ENCODE peak calls at places on chromosomes 7 and 10, in ten cellular contexts. B is HepG2, U is Karpas-422, D is prostate gland, E is neural progenitor cell, Y is lung, N is bronchial epithelial cell, G is body of pancreas, X is psoas muscle, P is aorta. S is an unnamed sample.

GRCh38 chr10:119251315-119251708 is 43.9 kb downstream of the GRK5 start:
- DNase-seq in B (no peak), U (no peak), D (no peak), E (no peak), Y (no peak), N (no peak), G (no peak), X (no peak), P (no peak), S (peak; percentile 29)

GRCh38 chr10:118106426-118106825 is 59.7 kb upstream of the RAB11FIP2 start:
- DNase-seq in B (peak; percentile 20), U (peak; percentile 70), D (no peak), E (peak; percentile 43), Y (no peak), N (peak; percentile 33), G (no peak), X (no peak), P (no peak), S (no peak)

GRCh38 chr10:43683451-43684197 is 34.9 kb upstream of the ZNF32 start:
- DNase-seq in B (peak; percentile 19), U (peak; percentile 73), D (no peak), E (peak; percentile 58), Y (no peak), N (no peak), G (no peak), X (no peak), P (no peak), S (peak; percentile 81)

GRCh38 chr10:97075961-97076525 is 109.7 kb downstream of the SLIT1 start:
- DNase-seq in B (no peak), U (no peak), D (no peak), E (no peak), Y (no peak), N (no peak), G (no peak), X (no peak), P (no peak), S (peak; percentile 43)

GRCh38 chr7:139725077-139725476 is 52.7 kb downstream of the HIPK2 start:
- DNase-seq in B (no peak), U (no peak), D (peak; percentile 39), E (no peak), Y (no peak), N (peak; percentile 64), G (no peak), X (no peak), P (no peak), S (no peak)

GRCh38 chr7:85184599-85185354 is 2.1 kb downstream of the SEMA3D start:
- DNase-seq in B (no peak), U (no peak), D (no peak), E (peak; percentile 71), Y (no peak), N (no peak), G (no peak), X (peak; percentile 32), P (peak; percentile 62), S (peak; percentile 65)

GRCh38 chr10:17200885-17201164 is 647 bp downstream of the TRDMT1 start:
- DNase-seq in B (no peak), U (peak; percentile 54), D (peak; percentile 49), E (no peak), Y (no peak), N (peak; percentile 43), G (peak; percentile 46), X (peak; percentile 49), P (peak; percentile 63), S (no peak)

GRCh38 chr7:120833551-120833950 is 24.4 kb downstream of the TSPAN12 start:
- DNase-seq in B (no peak), U (no peak), D (no peak), E (no peak), Y (no peak), N (no peak), G (no peak), X (no peak), P (no peak), S (no peak)

GRCh38 chr7:50418526-50418925 is 31.6 kb downstream of the FIGNL1 start:
- DNase-seq in B (no peak), U (no peak), D (no peak), E (no peak), Y (no peak), N (no peak), G (no peak), X (no peak), P (no peak), S (no peak)

GRCh38 chr7:22429386-22429785 is 70.6 kb downstream of the STEAP1B start:
- DNase-seq in B (no peak), U (no peak), D (no peak), E (no peak), Y (no peak), N (peak; percentile 94), G (no peak), X (no peak), P (no peak), S (no peak)

DNA sequence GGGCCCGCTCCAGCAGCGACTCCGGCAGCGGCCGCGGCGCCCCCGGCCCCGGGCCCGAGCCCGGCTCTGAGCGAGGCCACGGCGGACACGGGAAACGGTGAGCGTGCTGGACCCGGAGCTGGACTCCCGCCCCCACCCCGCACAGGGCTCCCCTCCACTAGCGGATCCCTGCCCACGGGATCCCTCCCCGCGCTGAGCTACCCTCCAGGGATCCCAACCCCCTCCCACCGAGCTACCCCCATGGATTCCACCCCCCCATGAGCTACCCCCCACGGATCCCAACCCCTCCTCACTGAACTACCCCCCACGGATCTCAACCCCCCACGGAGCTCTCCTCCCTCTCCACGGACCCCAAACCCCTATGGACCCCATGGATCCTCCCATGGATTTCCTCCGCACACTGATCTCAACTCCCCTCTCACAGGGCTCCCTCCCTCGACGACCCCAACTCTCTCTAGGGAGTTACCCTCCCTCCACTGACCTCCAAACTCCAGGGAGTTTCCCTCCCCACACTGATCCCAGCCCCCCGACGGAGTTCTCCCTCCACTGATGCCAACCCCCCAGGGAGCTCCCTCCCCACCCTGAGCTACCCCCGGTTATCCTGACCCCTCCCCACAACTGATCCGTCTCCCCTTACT is 20.6 kb upstream of the HSPB1 start:
- DNase-seq in B (no peak), U (no peak), D (no peak), E (no peak), Y (no peak), N (no peak), G (no peak), X (no peak), P (no peak), S (peak; percentile 83)
- H3K4me3 ChIP-seq in B (peak overlapping the region; percentile 33), U (no peak overlapping the region), D (peak overlapping the region; percentile 53), E (peak overlapping the region; percentile 76), Y (no peak overlapping the region), N (peak overlapping the region; percentile 18), G (no peak overlapping the region), X (peak overlapping the region; percentile 64), P (peak overlapping the region; percentile 35), S (peak overlapping the region; percentile 55)

GRCh38 chr10:121819049-121819448 is 108.8 kb downstream of the ATE1 start:
- DNase-seq in B (no peak), U (no peak), D (no peak), E (no peak), Y (no peak), N (no peak), G (no peak), X (no peak), P (no peak), S (no peak)
- H3K36me3 ChIP-seq in B (peaks cover 10% of the 10 kb centered on the region), U (no peaks in the 10 kb centered on the region), D (no peaks in the 10 kb centered on the region), E (no peaks in the 10 kb centered on the region), Y (no peaks in the 10 kb centered on the region), N (no peaks in the 10 kb centered on the region), G (no peaks in the 10 kb centered on the region), X (peaks cover 4% of the 10 kb centered on the region), P (peaks cover 2% of the 10 kb centered on the region), S (no peaks in the 10 kb centered on the region)

GRCh38 chr7:27156508-27156898 is at the start of gene HOXA7:
- DNase-seq in B (no peak), U (peak; percentile 90), D (no peak), E (peak; percentile 60), Y (no peak), N (no peak), G (peak; percentile 11), X (peak; percentile 93), P (peak; percentile 80), S (peak; percentile 87)

GRCh38 chr7:27155816-27156507 is 513 bp downstream of the HOXA7 start:
- DNase-seq in B (no peak), U (peak; percentile 86), D (no peak), E (peak; percentile 47), Y (no peak), N (no peak), G (peak; percentile 7), X (peak; percentile 80), P (no peak), S (peak; percentile 84)

GRCh38 chr7:27158436-27159277 is 2.2 kb upstream of the HOXA7 start:
- DNase-seq in B (no peak), U (no peak), D (no peak), E (no peak), Y (no peak), N (no peak), G (peak; percentile 9), X (peak; percentile 52), P (no peak), S (peak; percentile 67)

GRCh38 chr7:27157717-27158431 is 1.4 kb upstream of the HOXA7 start:
- DNase-seq in B (no peak), U (no peak), D (no peak), E (no peak), Y (no peak), N (no peak), G (peak; percentile 8), X (peak; percentile 49), P (no peak), S (peak; percentile 60)

GRCh38 chr7:27156901-27157716 is 634 bp upstream of the HOXA7 start:
- DNase-seq in B (no peak), U (peak; percentile 44), D (no peak), E (no peak), Y (no peak), N (no peak), G (peak; percentile 10), X (peak; percentile 56), P (no peak), S (peak; percentile 48)
- H3K27me3 ChIP-seq in B (peaks cover 50% of the 10 kb centered on the region), U (no peaks in the 10 kb centered on the region), D (no peaks in the 10 kb centered on the region), E (peaks cover 100% of the 10 kb centered on the region), Y (no peaks in the 10 kb centered on the region), N (peaks cover 87% of the 10 kb centered on the region), G (peaks cover 68% of the 10 kb centered on the region), X (no peaks in the 10 kb centered on the region), P (no peaks in the 10 kb centered on the region), S (peaks cover 100% of the 10 kb centered on the region)

DNA sequence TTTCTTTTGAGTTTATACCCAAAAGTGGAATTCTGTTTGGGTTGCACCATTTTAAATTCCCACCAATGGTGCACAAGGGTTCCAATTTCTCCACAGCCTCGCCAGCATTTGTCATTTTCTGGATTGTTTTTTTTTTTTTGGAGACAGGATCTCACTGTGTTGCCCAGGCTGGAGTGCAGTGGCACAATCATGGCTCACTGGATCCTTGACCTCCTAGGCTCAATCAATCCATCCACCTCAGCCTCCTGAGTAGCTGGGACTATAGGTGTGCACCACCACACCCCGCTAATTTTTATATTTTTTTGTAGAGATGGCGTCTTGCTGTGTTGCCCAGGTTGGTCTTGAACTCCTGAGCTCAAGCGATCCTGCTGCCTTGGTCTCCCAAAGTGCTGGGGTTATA is 46.6 kb downstream of the CUX1 start:
- DNase-seq in B (no peak), U (no peak), D (no peak), E (no peak), Y (no peak), N (no peak), G (no peak), X (no peak), P (no peak), S (no peak)
- H3K4me3 ChIP-seq in B (no peak overlapping the region), U (no peak overlapping the region), D (no peak overlapping the region), E (no peak overlapping the region), Y (no peak overlapping the region), N (no peak overlapping the region), G (no peak overlapping the region), X (no peak overlapping the region), P (no peak overlapping the region), S (no peak overlapping the region)

DNA sequence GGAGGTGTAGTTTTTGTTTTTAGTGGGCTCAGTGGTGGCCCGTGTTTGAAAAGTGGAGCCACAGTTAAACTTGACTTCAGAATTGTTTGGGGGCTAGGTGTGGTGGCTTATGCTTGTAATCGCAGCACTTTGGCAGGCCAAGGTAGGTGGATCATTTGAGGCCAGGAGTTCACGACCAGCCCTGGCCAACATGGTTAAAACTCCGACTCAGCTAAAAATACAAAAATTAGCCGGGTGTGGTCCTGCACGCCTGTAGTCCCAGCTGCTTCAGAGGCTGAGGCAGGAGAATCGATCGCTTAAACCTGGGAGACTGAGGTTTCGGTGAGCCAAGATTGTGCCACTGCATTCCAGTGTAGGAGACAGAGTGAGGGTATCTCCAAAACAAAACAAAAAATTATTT is 1.8 kb downstream of the CCT6A start:
- DNase-seq in B (no peak), U (no peak), D (no peak), E (no peak), Y (no peak), N (no peak), G (no peak), X (no peak), P (no peak), S (no peak)
- H3K36me3 ChIP-seq in B (peaks cover 42% of the 10 kb centered on the region), U (peaks cover 50% of the 10 kb centered on the region), D (peaks cover 11% of the 10 kb centered on the region), E (peaks cover 31% of the 10 kb centered on the region), Y (peaks cover 23% of the 10 kb centered on the region), N (peaks cover 9% of the 10 kb centered on the region), G (peaks cover 25% of the 10 kb centered on the region), X (peaks cover 60% of the 10 kb centered on the region), P (peaks cover 5% of the 10 kb centered on the region), S (peaks cover 40% of the 10 kb centered on the region)